ENCODE peak calls at places on chromosomes 5 and 9, in four cellular contexts. H is neuronal stem cell, Z is fibroblast of mammary gland, W is heart left ventricle. G is an unnamed sample.
A peak's percentile ranks its signal among the peaks of the same experiment; 100 is the strongest.

GRCh38 chr5:72999916-73000315 is 44.1 kb downstream of the FCHO2 start:
- DNase-seq in H (no peak), Z (no peak), W (no peak), G (no peak)

GRCh38 chr5:150342583-150342982 is 14.9 kb upstream of the TCOF1 start:
- DNase-seq in H (no peak), Z (no peak), W (no peak), G (no peak)

GRCh38 chr9:126478216-126478981 is 135.3 kb upstream of the LMX1B start:
- DNase-seq in H (no peak), Z (no peak), W (no peak), G (no peak)

GRCh38 chr5:36369092-36369737 is 67.5 kb upstream of the RANBP3L start:
- DNase-seq in H (no peak), Z (peak; percentile 65), W (no peak), G (peak; percentile 80)

GRCh38 chr9:111649016-111649415 is 12.4 kb upstream of the GNG10 start:
- DNase-seq in H (no peak), Z (no peak), W (no peak), G (no peak)

GRCh38 chr9:130940693-130941576 is 1.9 kb upstream of the FIBCD1 start:
- DNase-seq in H (no peak), Z (peak; percentile 22), W (peak; percentile 64), G (peak; percentile 95)

GRCh38 chr9:136587944-136588662 is 42.3 kb upstream of the NOTCH1 start:
- DNase-seq in H (peak; percentile 77), Z (no peak), W (no peak), G (no peak)

GRCh38 chr5:56585973-56586740 is 229.2 kb upstream of the MAP3K1 start:
- DNase-seq in H (peak; percentile 61), Z (no peak), W (peak; percentile 78), G (no peak)

GRCh38 chr9:4301971-4302427 is 2.1 kb upstream of the GLIS3 start:
- DNase-seq in H (no peak), Z (peak; percentile 100), W (peak; percentile 69), G (peak; percentile 93)

GRCh38 chr5:59193616-59194319 is 610.9 kb downstream of the RAB3C start:
- DNase-seq in H (no peak), Z (peak; percentile 97), W (peak; percentile 33), G (peak; percentile 100)

GRCh38 chr9:31612336-31613030 is 772.0 kb upstream of the ACO1 start:
- DNase-seq in H (no peak), Z (peak; percentile 8), W (no peak), G (peak; percentile 44)

GRCh38 chr9:3498691-3499090 is 27.1 kb downstream of the RFX3 start:
- DNase-seq in H (no peak), Z (peak; percentile 24), W (no peak), G (no peak)

GRCh38 chr9:36148652-36149051 is 12.1 kb downstream of the GLIPR2 start:
- DNase-seq in H (no peak), Z (peak; percentile 99), W (peak; percentile 96), G (peak; percentile 72)
- H3K4me3 ChIP-seq in H (no peak overlapping the region), Z (no peak overlapping the region), W (no peak overlapping the region), G (no peak overlapping the region)

GRCh38 chr5:181160144-181160754 is 12.9 kb downstream of the OR2V2 start:
- DNase-seq in H (peak; percentile 61), Z (peak; percentile 82), W (peak; percentile 55), G (peak; percentile 64)

GRCh38 chr5:181164076-181164952 is 16.9 kb downstream of the OR2V2 start:
- DNase-seq in H (no peak), Z (peak; percentile 59), W (no peak), G (no peak)

GRCh38 chr5:181163487-181164075 is 16.2 kb downstream of the OR2V2 start:
- DNase-seq in H (no peak), Z (no peak), W (no peak), G (no peak)

GRCh38 chr5:181159286-181160143 is 12.1 kb downstream of the OR2V2 start:
- DNase-seq in H (peak; percentile 82), Z (peak; percentile 78), W (peak; percentile 85), G (peak; percentile 83)

DNA sequence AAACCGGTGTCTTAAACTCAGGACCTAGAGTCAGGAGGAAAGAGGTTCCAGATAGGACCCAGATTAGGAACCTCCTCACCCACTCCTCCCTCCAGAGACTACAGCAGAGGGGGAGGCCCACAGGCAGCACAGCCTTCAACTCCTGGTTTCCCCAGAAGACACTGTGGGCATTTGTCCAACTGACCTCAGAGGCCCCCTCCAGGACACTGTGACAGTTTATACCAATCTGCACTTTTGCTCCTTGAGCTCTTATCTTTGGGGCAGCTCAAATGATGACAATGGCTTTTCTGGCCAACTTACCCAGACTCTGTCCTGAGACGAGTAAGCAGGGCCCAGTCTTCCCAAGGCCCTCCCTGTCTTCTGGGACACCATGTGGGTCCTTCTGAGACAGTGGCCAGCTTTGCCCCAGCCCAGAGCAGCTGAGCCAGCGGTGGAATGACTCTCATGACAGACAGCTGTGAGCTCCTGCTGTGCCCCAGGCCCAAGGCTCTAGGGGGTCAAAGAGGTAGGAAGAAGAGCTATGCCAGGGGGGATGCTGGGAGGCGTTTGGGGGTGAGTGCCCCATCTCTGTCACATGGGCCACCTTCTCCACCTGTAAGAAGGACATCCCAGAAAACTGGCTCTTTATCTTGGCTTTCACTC is 14.3 kb downstream of the OR2V2 start:
- DNase-seq in H (no peak), Z (no peak), W (no peak), G (no peak)
- H3K4me3 ChIP-seq in H (peak overlapping the region; percentile 43), Z (no peak overlapping the region), W (no peak overlapping the region), G (no peak overlapping the region)

GRCh38 chr9:38393128-38393809 is 767 bp downstream of the ALDH1B1 start:
- DNase-seq in H (no peak), Z (no peak), W (no peak), G (no peak)
- H3K4me3 ChIP-seq in H (peak overlapping the region; percentile 68), Z (peak overlapping the region; percentile 86), W (peak overlapping the region; percentile 64), G (peak overlapping the region; percentile 63)

DNA sequence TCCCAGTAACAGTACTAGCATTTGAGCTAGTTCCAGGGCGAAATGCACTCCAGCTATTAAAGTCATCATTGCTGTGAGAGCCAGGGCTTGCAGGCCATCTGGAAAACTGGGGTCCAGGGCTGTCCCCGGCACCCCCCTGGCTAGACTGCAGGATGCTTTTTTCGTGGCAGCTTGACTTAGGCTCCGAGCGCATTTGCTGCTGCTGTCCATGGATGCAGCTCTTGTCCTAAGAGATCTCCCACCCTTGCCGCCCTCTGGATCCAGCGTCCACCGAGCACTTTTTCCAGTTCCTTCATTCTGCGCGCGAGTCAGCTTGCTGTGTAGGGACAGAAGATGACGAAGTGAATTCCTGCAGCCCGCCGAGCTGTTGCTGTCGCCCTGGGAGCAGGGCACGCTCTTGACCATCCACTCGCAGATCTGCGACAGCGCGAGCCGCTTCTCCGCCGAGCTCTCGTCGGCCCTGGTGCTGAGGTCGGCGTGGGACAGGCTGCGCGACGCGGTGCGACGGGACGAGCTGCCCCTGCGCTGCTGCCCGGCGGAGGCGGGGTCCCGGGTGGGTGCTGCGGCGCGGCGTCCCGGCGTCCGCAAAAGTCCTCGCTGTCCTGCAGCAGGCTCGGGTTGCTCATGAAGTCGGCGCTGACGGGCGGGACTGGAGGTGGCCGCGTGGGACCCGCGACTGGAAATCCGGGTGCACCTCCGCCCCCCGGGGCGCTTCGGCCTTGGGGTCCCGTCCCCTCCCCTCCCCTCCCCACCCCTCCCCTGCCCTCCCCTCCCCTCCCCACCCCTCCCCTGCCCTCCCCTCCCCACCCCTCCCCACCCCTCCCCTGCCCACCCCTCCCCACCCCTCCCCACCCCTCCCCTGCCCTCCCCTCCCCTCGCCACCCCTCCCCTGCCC is 30.6 kb downstream of the OR2V1 start:
- DNase-seq in H (no peak), Z (peak; percentile 25), W (no peak), G (no peak)
- H3K4me3 ChIP-seq in H (no peak overlapping the region), Z (peak overlapping the region; percentile 9), W (peak overlapping the region; percentile 15), G (no peak overlapping the region)

DNA sequence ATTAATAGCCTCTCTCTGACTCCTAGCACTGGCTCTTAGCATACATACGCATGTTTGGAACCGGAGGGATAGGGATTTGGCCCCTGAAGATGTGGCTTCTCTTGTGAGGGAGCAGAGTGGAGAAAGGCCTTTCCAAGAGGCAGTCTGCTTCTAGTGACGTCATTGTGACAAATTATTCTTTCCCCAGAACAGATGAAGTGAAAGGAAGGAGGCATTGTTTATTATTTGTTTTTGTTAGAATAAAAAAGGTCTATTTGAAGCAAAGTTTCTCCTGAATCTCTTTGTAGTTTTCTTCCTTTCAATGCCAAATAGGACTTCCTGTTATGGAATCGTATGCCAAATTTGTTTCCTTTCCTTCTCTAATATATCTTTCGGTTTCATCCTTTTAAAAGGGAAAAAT is 361.6 kb downstream of the ICE1 start:
- DNase-seq in H (no peak), Z (no peak), W (no peak), G (no peak)
- H3K4me3 ChIP-seq in H (no peak overlapping the region), Z (no peak overlapping the region), W (no peak overlapping the region), G (no peak overlapping the region)

GRCh38 chr5:134464988-134465855 is 53.5 kb upstream of the CDKN2AIPNL start:
- DNase-seq in H (no peak), Z (no peak), W (peak; percentile 54), G (no peak)

GRCh38 chr5:134462761-134463160 is 51.1 kb upstream of the CDKN2AIPNL start:
- DNase-seq in H (no peak), Z (no peak), W (no peak), G (no peak)

GRCh38 chr5:134463176-134463720 is 51.6 kb upstream of the CDKN2AIPNL start:
- DNase-seq in H (no peak), Z (no peak), W (no peak), G (no peak)

GRCh38 chr5:134465856-134466240 is 54.2 kb upstream of the CDKN2AIPNL start:
- DNase-seq in H (peak; percentile 60), Z (peak; percentile 89), W (peak; percentile 93), G (peak; percentile 86)

DNA sequence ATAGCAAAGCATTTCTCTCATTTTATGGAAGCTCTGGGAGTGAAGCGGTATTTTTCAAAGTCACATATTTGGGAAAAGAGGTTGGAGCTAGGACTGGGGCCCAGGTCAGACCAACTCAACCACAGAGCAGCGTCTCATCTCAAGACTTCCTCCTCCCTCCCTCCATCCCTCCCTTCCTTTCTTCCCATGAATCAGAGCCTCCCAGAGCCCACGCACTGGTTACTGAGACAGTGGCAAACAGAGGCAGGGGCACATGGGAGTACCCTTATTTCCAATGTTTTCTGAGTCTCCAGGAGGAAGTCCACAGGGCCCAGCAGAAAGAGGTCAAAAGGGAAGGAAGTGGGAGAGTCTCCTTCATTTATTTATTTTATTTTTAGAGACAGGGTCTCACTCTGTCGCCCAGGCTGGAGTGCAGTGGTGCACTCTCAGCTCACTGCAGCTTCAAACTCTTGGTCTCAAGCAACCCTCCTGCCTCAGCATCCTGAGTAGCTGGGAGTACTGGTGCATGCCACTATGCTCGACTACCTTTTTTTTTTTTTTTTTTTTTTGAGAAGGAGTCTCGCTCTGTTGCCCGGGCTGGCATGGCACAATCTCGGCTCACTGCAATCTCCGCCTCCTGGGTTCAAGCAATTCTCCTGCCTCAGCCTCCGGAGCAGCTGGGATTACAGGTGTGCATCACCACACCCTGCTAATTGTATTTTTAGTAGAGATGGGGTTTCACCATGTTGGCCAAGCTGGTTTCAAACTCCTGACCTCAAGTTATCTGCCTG is 52.5 kb upstream of the CDKN2AIPNL start:
- DNase-seq in H (no peak), Z (peak; percentile 47), W (no peak), G (peak; percentile 23)
- H3K4me3 ChIP-seq in H (no peak overlapping the region), Z (no peak overlapping the region), W (no peak overlapping the region), G (no peak overlapping the region)

DNA sequence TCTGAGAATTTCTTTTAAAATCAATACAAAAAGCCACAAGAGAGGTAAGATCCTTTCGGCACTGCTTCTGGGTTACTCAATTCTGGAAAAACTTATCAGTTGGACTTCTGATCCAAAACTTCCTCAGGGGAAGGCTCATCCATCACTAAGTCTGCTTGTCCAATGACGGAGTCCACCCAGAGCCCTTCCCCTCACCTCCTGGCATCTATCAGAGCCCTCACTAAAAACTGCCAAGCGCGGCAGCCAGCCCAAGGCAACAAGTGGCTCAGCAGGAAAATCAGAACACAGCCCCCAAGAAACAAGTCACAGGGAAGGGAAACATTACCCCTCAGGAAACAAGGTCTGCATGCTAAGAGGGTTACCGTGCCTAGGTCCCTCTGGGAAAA is 869 bp upstream of the ESM1 start:
- DNase-seq in H (no peak), Z (no peak), W (no peak), G (no peak)
- H3K4me3 ChIP-seq in H (no peak overlapping the region), Z (no peak overlapping the region), W (no peak overlapping the region), G (no peak overlapping the region)